ENCODE peak calls at places on chromosomes 11 and 22, in six cellular contexts. G is GM12891, V is HepG2, Y is K562, M is H1, T is GM12878. N is an unnamed sample.

GRCh38 chr11:36345535-36346141 is 49.5 kb downstream of the PRR5L start:
- DNase-seq in Y (no peak), T (no peak), G (no peak), M (no peak), V (no peak), N (no peak)

GRCh38 chr11:125886997-125887372 is 483 bp upstream of the HYLS1 start:
- DNase-seq in V (no peak), T (no peak), G (peak), M (no peak), Y (no peak), N (peak)

GRCh38 chr22:45328822-45329535 is 19.2 kb downstream of the FAM118A start:
- DNase-seq in T (no peak), M (no peak), G (no peak), Y (no peak), V (no peak), N (no peak)

GRCh38 chr11:129251067-129251466 is 58.9 kb upstream of the ARHGAP32 start:
- DNase-seq in G (no peak), T (no peak), Y (no peak), V (no peak), M (no peak), N (no peak)

GRCh38 chr22:44493206-44493605 is 4.8 kb downstream of the RTL6 start:
- DNase-seq in V (no peak), G (no peak), Y (no peak), T (no peak), M (no peak), N (no peak)

GRCh38 chr11:69950120-69950519 is 128.0 kb upstream of the ANO1 start:
- DNase-seq in M (peak), V (peak), T (no peak), Y (peak), G (peak), N (no peak)

GRCh38 chr11:9211322-9211721 is 53.8 kb downstream of the DENND5A start:
- DNase-seq in M (no peak), Y (no peak), T (no peak), V (no peak), G (no peak), N (no peak)

GRCh38 chr22:44931077-44931540 is 78.7 kb downstream of the PHF21B start:
- DNase-seq in V (no peak), Y (no peak), G (no peak), M (no peak), T (no peak), N (no peak)

GRCh38 chr11:129770993-129771392 is 44.7 kb upstream of the TMEM45B start:
- DNase-seq in Y (no peak), T (no peak), G (no peak), V (no peak), M (no peak), N (no peak)

GRCh38 chr11:16775604-16776283 is 37.3 kb downstream of the C11orf58 start:
- DNase-seq in V (no peak), G (no peak), T (no peak), M (no peak), Y (no peak), N (no peak)

GRCh38 chr11:66906077-66906929 is 49.4 kb downstream of the LRFN4 start:
- DNase-seq in Y (no peak), G (no peak), M (no peak), T (no peak), V (peak), N (no peak)

GRCh38 chr22:35923026-35923425 is 105.6 kb downstream of the RBFOX2 start:
- DNase-seq in M (no peak), V (no peak), T (no peak), Y (no peak), G (no peak), N (no peak)

GRCh38 chr11:15770798-15771414 is 585.4 kb downstream of the SOX6 start:
- DNase-seq in G (peak), Y (peak), M (peak), T (no peak), V (peak), N (no peak)
- TF ChIP-seq TAF1 in G (no peak), Y (no peak), M (no peak), T (no peak), V (no peak), N (no peak)

DNA sequence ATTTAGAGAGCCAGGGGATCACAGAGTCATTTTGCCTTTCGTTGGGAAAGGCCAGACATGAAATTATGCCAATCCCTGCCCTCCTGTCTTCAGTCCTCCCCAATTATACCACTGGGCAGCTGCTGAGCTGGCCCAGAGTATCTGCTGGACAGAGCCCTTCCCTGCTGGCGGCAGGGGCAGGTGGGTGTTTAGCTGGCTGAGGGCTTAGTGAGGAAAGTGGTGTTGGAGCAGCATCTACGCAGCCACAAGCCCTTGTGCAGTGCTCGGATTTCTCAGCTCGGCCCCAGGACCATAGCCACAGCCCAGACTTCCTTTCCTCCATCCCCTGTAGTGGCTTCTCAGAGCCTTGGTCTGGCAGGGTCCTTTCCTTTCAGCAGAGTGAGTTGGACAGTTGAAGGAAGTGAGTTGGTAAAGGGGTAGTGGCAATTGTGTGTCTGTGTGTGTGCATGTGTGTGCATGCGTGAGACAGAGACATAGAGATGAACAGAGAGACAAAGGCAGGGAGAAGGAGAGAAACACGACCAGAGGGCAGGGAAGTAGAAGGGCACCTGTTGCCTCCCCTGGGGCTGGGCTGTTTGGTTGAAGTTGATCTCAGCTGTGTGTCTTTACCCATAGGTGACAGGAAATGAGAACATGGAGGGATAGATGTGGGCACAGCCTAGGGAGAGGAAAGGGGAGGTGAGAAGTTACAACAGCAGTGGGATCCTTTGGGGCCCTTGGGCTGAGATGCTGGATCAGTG is 66.2 kb downstream of the GRIK4 start:
- DNase-seq in M (no peak), G (no peak), Y (no peak), T (no peak), V (no peak), N (no peak)
- TF ChIP-seq POLR2A in M (no peak), G (no peak), Y (no peak), T (no peak), V (no peak), N (no peak)

GRCh38 chr11:10387209-10388083 is 67.6 kb upstream of the AMPD3 start:
- DNase-seq in T (no peak), M (no peak), Y (no peak), G (no peak), V (no peak), N (no peak)

GRCh38 chr11:10386361-10386760 is 68.7 kb upstream of the AMPD3 start:
- DNase-seq in Y (no peak), M (no peak), G (no peak), V (no peak), T (no peak), N (no peak)

GRCh38 chr11:10388096-10388495 is 67.0 kb upstream of the AMPD3 start:
- DNase-seq in G (no peak), T (no peak), M (no peak), Y (no peak), V (no peak), N (no peak)

GRCh38 chr11:10386861-10387208 is 68.2 kb upstream of the AMPD3 start:
- DNase-seq in Y (no peak), T (no peak), M (no peak), V (no peak), G (no peak), N (no peak)

GRCh38 chr11:10385696-10386095 is 69.4 kb upstream of the AMPD3 start:
- DNase-seq in G (no peak), Y (no peak), M (no peak), V (no peak), T (no peak), N (no peak)
- TF ChIP-seq POLR2AphosphoS5 in G (no peak), Y (no peak), M (no peak), V (no peak), T (no peak), N (no peak)

DNA sequence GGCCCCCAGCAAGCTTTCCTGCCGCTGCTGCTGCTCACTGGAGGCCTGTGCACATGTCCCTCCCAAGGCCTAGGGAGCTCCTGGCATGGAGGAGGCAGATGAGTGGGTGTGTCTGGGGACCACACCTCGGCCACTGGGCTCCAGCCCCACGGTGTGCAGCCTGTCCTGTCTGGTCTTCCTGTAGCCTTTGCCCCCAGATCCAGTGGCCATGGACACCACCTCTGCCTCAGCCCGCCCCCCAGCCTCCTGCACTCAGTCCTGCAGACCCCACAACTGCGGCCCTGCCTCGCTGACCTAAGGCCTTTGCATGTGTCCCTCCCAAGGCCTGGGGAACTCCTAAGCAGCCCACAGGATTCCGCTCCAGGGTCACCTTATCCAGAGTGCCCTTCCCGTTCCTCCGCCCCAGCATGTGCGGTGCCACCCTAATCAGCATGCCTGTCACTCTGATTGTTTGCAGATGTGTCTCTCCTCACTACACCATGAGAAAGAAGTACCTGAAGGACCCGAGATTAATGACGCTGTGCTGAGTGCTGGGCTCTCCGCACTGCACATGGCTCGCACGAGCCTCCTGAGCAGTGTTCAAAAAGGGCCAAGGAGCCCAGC is 8.6 kb downstream of the GAL start:
- DNase-seq in V (no peak), T (no peak), Y (no peak), G (no peak), M (no peak), N (no peak)
- TF ChIP-seq TAF1 in V (no peak), T (no peak), Y (no peak), G (no peak), M (no peak), N (no peak)

DNA sequence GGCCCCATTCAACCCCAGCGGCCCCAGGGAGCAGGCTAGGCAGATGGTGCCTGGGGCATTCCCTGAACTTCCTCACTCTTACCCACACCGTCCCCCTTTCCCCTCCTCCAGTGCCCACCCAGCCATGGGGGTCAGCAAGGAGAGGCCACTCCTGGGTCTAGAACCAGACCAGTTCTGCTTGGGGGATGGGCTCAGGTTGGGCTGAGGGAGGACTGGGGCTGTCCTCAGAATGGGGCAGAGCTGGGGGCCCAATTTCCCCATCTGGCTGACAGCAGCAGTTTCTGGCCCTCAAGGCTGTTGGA is 12.4 kb downstream of the SCYL1 start:
- DNase-seq in Y (no peak), T (no peak), G (no peak), M (no peak), V (no peak), N (no peak)
- TF ChIP-seq POLR2A in Y (peak), T (peak), G (no peak), M (no peak), V (peak), N (no peak)